ENCODE peak calls at places on chromosomes 1 and 21, in seven cellular contexts. L is stimulated activated CD8-positive, alpha-beta memory T cell treated with anti-CD3 and anti-CD28 coated beads, Interleukin-7, amount 100 ng/mL, for 24 hours; P is brain microvascular endothelial cell; Z is A172; O is activated CD4-positive, alpha-beta T cell treated with anti-CD3 and anti-CD28 coated beads, Interleukin-2, amount 10 ng/mL, durations not matched to agents 7 days and 5 days; W is kidney glomerular epithelial cell; Y is LoVo. T is an unnamed sample.

GRCh38 chr1:76289692-76290091 is 215.1 kb downstream of the ST6GALNAC3 start:
- DNase-seq in Y (no peak), O (no peak), Z (no peak), L (no peak), P (no peak), W (peak), T (no peak)

GRCh38 chr1:98054367-98054701 is 133.5 kb upstream of the DPYD start:
- DNase-seq in P (no peak), O (no peak), L (no peak), Z (no peak), W (no peak), Y (no peak), T (no peak)

GRCh38 chr1:5798151-5798730 is 194.0 kb downstream of the NPHP4 start:
- DNase-seq in P (no peak), O (no peak), Y (no peak), W (no peak), L (no peak), Z (no peak), T (no peak)

GRCh38 chr1:163172596-163172995 is 30.1 kb downstream of the RGS5 start:
- DNase-seq in O (no peak), L (no peak), Z (no peak), Y (no peak), W (peak), P (no peak), T (no peak)

GRCh38 chr1:244341455-244342450 is 110.0 kb downstream of the ADSS2 start:
- DNase-seq in W (peak), O (peak), Z (peak), P (no peak), L (no peak), Y (no peak), T (no peak)

GRCh38 chr1:170377896-170378634 is 153.9 kb upstream of the GORAB start:
- DNase-seq in P (no peak), Z (no peak), L (no peak), O (no peak), W (no peak), Y (no peak), T (no peak)

GRCh38 chr1:39272791-39273071 is 68.2 kb downstream of the MACF1 start:
- DNase-seq in P (no peak), L (no peak), Y (no peak), Z (no peak), O (no peak), W (no peak), T (no peak)

GRCh38 chr1:173193639-173194038 is 13.5 kb downstream of the TNFSF4 start:
- DNase-seq in Z (peak), L (no peak), P (peak), W (no peak), Y (no peak), O (no peak), T (no peak)

GRCh38 chr1:241542199-241542907 is 10.2 kb downstream of the KMO start:
- DNase-seq in Z (no peak), W (no peak), Y (no peak), O (no peak), L (no peak), P (no peak), T (no peak)

GRCh38 chr1:2541619-2542246 is 11.7 kb upstream of the HES5 start:
- DNase-seq in Y (peak), P (no peak), W (no peak), L (no peak), Z (peak), O (no peak), T (no peak)

GRCh38 chr1:41466146-41466545 is 18.3 kb downstream of the EDN2 start:
- DNase-seq in L (no peak), Y (no peak), W (no peak), P (no peak), O (no peak), Z (no peak), T (no peak)

GRCh38 chr1:201013031-201013485 is 10.5 kb downstream of the KIF21B start:
- DNase-seq in Z (no peak), O (peak), L (no peak), Y (peak), P (no peak), W (no peak), T (no peak)

GRCh38 chr1:156839426-156840109 is 19.3 kb downstream of the INSRR start:
- DNase-seq in L (no peak), P (no peak), Y (no peak), W (no peak), Z (no peak), O (no peak), T (no peak)

GRCh38 chr1:236112332-236112627 is 30.1 kb upstream of the GPR137B start:
- DNase-seq in P (no peak), L (no peak), Y (no peak), W (no peak), O (no peak), Z (no peak), T (no peak)

GRCh38 chr1:180548686-180549326 is 10.0 kb upstream of the OVAAL start:
- DNase-seq in Z (no peak), L (no peak), W (peak), O (no peak), Y (no peak), P (no peak), T (no peak)

GRCh38 chr1:207918016-207918415 is 7.1 kb upstream of the CD34 start:
- DNase-seq in W (no peak), Z (no peak), O (no peak), Y (no peak), P (no peak), L (no peak), T (no peak)

GRCh38 chr1:82388679-82389078 is 587.9 kb downstream of the ADGRL2 start:
- DNase-seq in Y (peak), O (no peak), Z (peak), W (peak), P (peak), L (no peak), T (no peak)

GRCh38 chr1:37734629-37735591 is 30.0 kb downstream of the EPHA10 start:
- DNase-seq in W (no peak), Z (no peak), P (no peak), Y (no peak), L (no peak), O (no peak), T (no peak)

GRCh38 chr21:17925000-17925610 is 105.9 kb upstream of the C21orf91 start:
- DNase-seq in Y (peak), W (peak), P (peak), Z (peak), O (peak), L (no peak), T (peak)

GRCh38 chr1:192579319-192579738 is 3.8 kb downstream of the RGS1 start:
- DNase-seq in L (no peak), Y (no peak), O (peak), W (peak), P (no peak), Z (no peak), T (peak)

GRCh38 chr1:237910834-237911233 is 20.1 kb upstream of the ZP4 start:
- DNase-seq in O (no peak), L (no peak), W (no peak), Z (no peak), P (no peak), Y (no peak), T (no peak)

GRCh38 chr1:29310616-29311180 is 74.4 kb downstream of the PTPRU start:
- DNase-seq in Y (no peak), L (no peak), P (no peak), W (no peak), O (no peak), Z (no peak), T (no peak)

T was measured in T-helper 22 cell.